ENCODE peak calls at places on chromosomes 7 and 10, in four cellular contexts. B, N, Z and U are unnamed samples.

GRCh38 chr10:123962756-123963469 is 71.3 kb upstream of the CPXM2 start:
- DNase-seq in N (no peak), Z (no peak), B (no peak), U (no peak)

GRCh38 chr7:22718200-22718711 is 8.7 kb upstream of the IL6 start:
- DNase-seq in B (no peak), Z (no peak), N (peak), U (no peak)

GRCh38 chr10:101380353-101381017 is 26.5 kb downstream of the BTRC start:
- DNase-seq in N (no peak), Z (no peak), B (no peak), U (no peak)

GRCh38 chr7:130276796-130277762 is 10.4 kb downstream of the CPA2 start:
- DNase-seq in N (peak), B (no peak), Z (no peak), U (no peak)

GRCh38 chr7:41415051-41415450 is 287.8 kb downstream of the INHBA start:
- DNase-seq in B (no peak), N (no peak), Z (no peak), U (no peak)

GRCh38 chr7:73774923-73775322 is 4.9 kb upstream of the CLDN3 start:
- DNase-seq in Z (no peak), B (no peak), N (peak), U (no peak)

GRCh38 chr7:140230862-140231778 is 54.3 kb upstream of the KDM7A start:
- DNase-seq in N (peak), B (peak), Z (peak), U (peak)

GRCh38 chr7:100493476-100494264 is 9.9 kb downstream of the NYAP1 start:
- DNase-seq in Z (no peak), B (no peak), N (no peak), U (peak)

GRCh38 chr7:69245646-69246045 is 352.6 kb upstream of the AUTS2 start:
- DNase-seq in B (no peak), N (no peak), Z (no peak), U (peak)

GRCh38 chr10:91957091-91957490 is 33.5 kb downstream of the BTAF1 start:
- DNase-seq in B (no peak), Z (no peak), N (no peak), U (no peak)
- H3K9ac ChIP-seq in B (no peak), Z (no peak), N (no peak), U (no peak)

GRCh38 chr10:132292972-132293415 is 14.8 kb downstream of the STK32C start:
- DNase-seq in N (no peak), Z (no peak), B (no peak), U (no peak)

GRCh38 chr10:132293416-132294195 is 14.1 kb downstream of the STK32C start:
- DNase-seq in N (no peak), B (no peak), Z (no peak), U (peak)

GRCh38 chr10:132291826-132292225 is 15.9 kb downstream of the STK32C start:
- DNase-seq in B (no peak), N (no peak), Z (no peak), U (no peak)

GRCh38 chr10:132294196-132294520 is 13.6 kb downstream of the STK32C start:
- DNase-seq in B (no peak), N (no peak), Z (no peak), U (peak)

DNA sequence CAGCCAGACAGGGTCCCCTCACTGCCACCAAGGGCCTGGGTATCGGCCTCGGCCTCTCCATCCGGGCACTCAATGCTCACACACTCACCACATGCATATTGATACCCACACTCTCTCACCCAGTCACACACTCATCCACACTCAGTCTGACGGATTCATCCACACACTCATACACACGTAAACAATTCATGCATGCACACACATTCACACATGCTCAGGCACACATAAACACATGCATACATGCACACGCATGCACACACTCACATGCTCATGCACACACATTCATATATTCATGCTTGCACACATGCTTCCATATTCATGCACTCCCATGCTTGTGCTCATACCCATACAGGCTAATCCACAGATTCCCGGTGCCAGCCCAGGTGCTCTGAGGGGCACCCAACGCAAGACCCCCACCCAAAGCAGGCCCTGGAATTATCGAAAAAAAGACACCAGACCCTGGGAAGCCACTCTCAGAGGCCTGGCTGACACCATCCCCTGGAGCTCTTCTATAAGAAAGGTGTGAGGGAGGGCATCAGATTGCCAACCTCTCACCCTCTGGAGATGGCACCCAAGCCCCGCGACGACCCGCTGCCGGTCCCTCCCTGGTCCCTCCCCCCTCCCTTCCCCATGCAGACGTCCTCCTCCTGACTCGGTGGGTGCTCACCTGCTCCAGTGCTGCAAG is 15.3 kb downstream of the STK32C start:
- DNase-seq in Z (no peak), B (no peak), N (no peak), U (no peak)
- H4K5ac ChIP-seq in Z (no peak), B (no peak), N (no peak), U (no peak)

DNA sequence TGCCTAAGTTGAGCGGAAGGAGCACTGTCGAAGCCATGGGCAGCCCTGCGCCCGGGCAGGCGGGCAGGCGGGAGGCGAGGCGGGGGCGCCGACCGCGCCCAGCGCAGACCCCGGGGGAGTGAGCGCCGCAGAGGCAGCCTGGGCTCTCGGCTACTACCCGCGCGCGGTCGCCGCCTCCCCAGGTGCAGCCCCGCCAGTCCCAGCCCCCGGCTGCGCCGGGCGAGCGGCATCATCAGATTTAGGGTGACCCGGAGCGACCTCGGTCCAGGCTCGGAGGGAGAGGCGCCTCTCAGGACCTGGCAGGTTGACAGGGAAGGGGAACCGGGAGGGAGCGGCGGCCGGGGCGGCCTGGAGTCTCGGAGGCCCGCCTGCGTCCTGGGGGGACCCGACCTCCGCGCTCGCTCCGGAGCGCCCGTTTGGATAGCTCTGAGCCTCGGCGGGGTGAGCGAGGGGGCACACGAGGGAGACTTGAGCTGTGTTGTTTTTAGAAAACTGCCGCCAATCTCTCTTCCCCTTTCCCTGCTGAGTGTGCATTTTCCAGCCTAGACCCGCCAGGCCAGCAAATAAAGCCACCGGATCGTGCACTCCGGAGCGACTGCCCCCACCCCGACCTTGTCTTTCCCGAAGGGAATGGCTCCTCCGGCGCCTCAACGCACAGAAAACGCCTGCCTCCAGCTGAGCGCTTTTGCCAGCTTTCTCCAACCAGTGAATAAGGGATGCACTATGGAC is 2.3 kb upstream of the NRP1 start:
- DNase-seq in Z (no peak), N (no peak), B (peak), U (peak)
- H3K27ac ChIP-seq in Z (no peak), N (peak), B (no peak), U (no peak)

GRCh38 chr10:49761201-49761788 is 828 bp downstream of the OGDHL start:
- DNase-seq in B (no peak), Z (no peak), N (no peak), U (no peak)
- H3K9ac ChIP-seq in B (peak), Z (peak), N (no peak), U (peak)

GRCh38 chr10:67793313-67793712 is 44.7 kb downstream of the DNAJC12 start:
- DNase-seq in N (no peak), Z (no peak), B (no peak), U (no peak)

GRCh38 chr10:67788028-67788886 is 49.7 kb downstream of the DNAJC12 start:
- DNase-seq in N (no peak), Z (peak), B (peak), U (peak)

GRCh38 chr10:67789769-67790168 is 48.2 kb downstream of the DNAJC12 start:
- DNase-seq in Z (no peak), N (no peak), B (no peak), U (peak)

GRCh38 chr10:67792653-67793052 is 45.3 kb downstream of the DNAJC12 start:
- DNase-seq in Z (no peak), N (no peak), B (no peak), U (no peak)

GRCh38 chr10:67790534-67791408 is 47.2 kb downstream of the DNAJC12 start:
- DNase-seq in B (no peak), N (peak), Z (no peak), U (peak)
- H4K5ac ChIP-seq in B (no peak), N (no peak), Z (no peak), U (no peak)

DNA sequence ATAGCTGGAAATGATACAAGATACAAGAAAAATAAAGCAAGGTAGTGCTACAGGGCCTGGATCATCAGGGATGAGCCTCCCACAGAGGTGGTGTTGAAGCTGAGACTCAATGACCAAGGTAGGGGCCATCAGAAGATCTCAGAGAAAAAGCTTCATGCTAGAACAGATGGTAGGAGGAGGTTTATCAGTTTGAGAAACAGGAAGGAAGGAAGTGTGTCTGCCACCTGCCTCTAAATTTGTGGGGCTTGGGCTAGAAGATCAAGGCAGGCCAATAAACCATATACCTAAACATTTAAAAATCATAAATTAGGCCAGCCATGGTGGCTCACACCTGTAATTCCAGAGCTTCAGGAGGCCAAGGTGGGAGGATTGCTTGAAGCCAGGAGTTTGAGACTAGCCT is 410.8 kb upstream of the PRKCQ start:
- DNase-seq in Z (no peak), B (no peak), N (no peak), U (no peak)
- H3K27ac ChIP-seq in Z (no peak), B (no peak), N (no peak), U (no peak)

DNA sequence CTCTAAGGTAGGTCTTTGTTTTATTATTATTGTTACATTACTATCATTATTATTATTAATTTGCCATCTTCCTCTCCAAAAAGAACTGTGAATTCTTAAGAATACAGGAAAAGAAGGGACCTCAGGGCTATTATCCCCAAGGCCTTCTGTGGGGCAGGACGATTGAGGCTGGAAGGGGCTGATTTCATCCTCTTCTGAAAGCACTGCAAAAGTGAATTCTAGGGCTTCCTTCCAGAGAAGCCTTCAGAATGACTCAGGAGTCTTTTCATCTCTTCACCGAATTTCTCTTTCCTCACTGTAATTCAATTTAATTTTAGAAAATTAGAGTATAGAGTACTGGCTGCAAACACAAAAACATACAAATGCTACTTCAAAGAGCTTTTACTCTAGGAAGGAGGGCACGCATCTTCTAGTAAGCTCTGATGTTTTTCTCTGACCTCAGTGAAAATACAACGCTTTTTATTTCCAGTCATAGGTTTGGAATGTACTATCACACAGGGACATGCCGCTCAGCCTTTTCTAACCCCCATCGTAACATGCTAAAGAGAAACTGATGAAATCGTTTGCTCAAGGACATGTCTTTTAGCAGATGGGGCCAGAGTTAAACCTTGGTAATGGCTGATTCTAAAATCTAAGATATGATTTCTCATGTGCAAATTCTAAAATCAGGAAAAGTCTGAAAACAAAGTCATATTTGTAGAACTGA is 280.3 kb upstream of the PITRM1 start:
- DNase-seq in Z (no peak), N (peak), B (no peak), U (peak)
- H3K9ac ChIP-seq in Z (no peak), N (peak), B (no peak), U (no peak)

GRCh38 chr10:96228408-96229019 is 42.9 kb downstream of the BLNK start:
- DNase-seq in B (no peak), Z (no peak), N (no peak), U (no peak)

GRCh38 chr10:96230527-96230926 is 40.8 kb downstream of the BLNK start:
- DNase-seq in B (no peak), N (no peak), Z (no peak), U (no peak)

GRCh38 chr10:96227206-96227605 is 44.2 kb downstream of the BLNK start:
- DNase-seq in Z (no peak), N (no peak), B (no peak), U (no peak)

GRCh38 chr10:96233959-96234358 is 37.4 kb downstream of the BLNK start:
- DNase-seq in N (no peak), Z (no peak), B (no peak), U (no peak)

DNA sequence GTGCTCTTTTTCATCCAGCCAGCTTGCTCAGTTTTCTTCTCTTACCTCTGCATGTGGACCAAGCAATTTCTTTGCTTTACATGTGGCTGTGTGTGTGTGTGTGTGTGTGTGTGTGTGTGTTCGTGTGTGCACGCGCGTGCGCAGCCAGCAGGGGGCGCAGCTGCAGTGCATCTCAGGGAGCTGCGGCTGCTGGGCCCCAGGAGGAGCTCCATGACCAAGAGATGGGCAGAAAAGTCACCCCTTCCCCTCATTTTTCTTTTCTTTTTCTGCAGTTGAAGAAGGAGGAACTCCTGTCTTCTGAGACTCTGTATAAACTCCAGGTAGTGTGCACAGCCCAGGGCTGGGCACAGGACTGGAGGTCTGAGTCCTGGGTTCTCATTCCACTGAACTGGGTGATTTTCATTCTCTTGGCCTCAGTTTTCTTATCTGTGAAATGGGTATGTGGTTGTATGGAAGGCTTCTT is 41.8 kb downstream of the BLNK start:
- DNase-seq in Z (peak), B (peak), N (peak), U (peak)
- H4K5ac ChIP-seq in Z (no peak), B (no peak), N (no peak), U (no peak)